ENCODE peak calls at places on chromosomes 12 and 14, in five cellular contexts. H is CD8-positive, alpha-beta T cell; O is HL-60; K is AG04450; U is IMR-90. S is an unnamed sample.

GRCh38 chr12:49201595-49202295 is 12.9 kb upstream of the TUBA1A start:
- DNase-seq in H (no peak), U (peak), O (peak), K (no peak), S (peak)

GRCh38 chr14:104821971-104822608 is 21.2 kb downstream of the ZBTB42 start:
- DNase-seq in K (no peak), O (no peak), U (no peak), H (no peak), S (no peak)

GRCh38 chr14:97177016-97177415 is 379.8 kb downstream of the VRK1 start:
- DNase-seq in K (no peak), O (peak), U (no peak), H (peak), S (no peak)

GRCh38 chr12:104906695-104907094 is 51.4 kb downstream of the SLC41A2 start:
- DNase-seq in O (no peak), H (no peak), U (no peak), K (no peak), S (no peak)

GRCh38 chr12:2958432-2959193 is 584 bp upstream of the TEAD4 start:
- DNase-seq in O (no peak), K (peak), U (peak), H (no peak), S (peak)

GRCh38 chr12:110849748-110850403 is 3.1 kb downstream of the CCDC63 start:
- DNase-seq in H (no peak), K (no peak), U (no peak), O (no peak), S (no peak)

GRCh38 chr12:54042970-54043744 is 10.3 kb downstream of the HOXC5 start:
- DNase-seq in H (no peak), K (no peak), O (no peak), U (no peak), S (no peak)

GRCh38 chr14:101909371-101910096 is 54.8 kb upstream of the DYNC1H1 start:
- DNase-seq in U (no peak), H (no peak), K (no peak), O (no peak), S (no peak)

GRCh38 chr14:99754141-99755067 is 38.8 kb upstream of the EML1 start:
- DNase-seq in U (no peak), K (no peak), O (no peak), H (no peak), S (no peak)

GRCh38 chr12:59040043-59040442 is 119.7 kb upstream of the LRIG3 start:
- DNase-seq in H (no peak), O (no peak), U (peak), K (no peak), S (peak)

GRCh38 chr12:125256537-125256936 is 191.3 kb downstream of the AACS start:
- DNase-seq in O (no peak), K (no peak), U (no peak), H (no peak), S (no peak)

GRCh38 chr14:22505751-22506710 is 83.0 kb downstream of the DAD1 start:
- DNase-seq in U (no peak), O (no peak), H (no peak), K (no peak), S (no peak)

GRCh38 chr14:21440857-21441256 is 15.1 kb downstream of the CHD8 start:
- DNase-seq in U (no peak), O (peak), K (no peak), H (no peak), S (no peak)

DNA sequence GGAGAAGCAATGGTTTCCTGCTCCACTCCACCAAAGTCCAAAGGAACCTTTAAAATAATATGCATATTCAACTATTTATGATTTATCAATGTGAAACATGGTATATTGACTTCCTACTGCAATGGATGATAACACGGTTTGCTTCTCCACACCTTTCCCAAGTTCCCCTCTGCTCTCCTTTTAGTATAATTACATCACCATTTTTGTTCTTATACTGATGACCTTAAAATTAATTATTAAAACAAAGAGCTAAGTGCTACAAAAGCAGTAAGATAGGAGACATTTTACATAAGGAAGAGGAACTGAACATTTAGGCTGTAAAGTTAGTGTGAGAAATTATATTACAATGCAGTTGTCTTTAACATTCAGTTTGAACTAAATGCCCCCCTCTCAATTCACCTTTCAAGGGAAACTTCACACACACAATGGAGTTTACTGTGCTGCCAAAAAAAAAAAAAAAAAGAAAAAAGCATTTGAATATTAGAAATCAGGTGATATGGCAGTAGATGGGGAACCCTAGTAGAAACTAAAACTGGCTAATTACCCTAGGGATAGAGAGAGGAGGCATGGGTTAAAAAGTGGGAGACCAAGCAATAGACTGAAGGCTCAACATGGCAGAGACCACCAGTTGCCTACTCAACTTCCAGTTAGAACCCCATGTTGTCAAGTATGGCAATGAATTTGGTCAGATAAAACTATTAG is 37.1 kb upstream of the STK38L start:
- DNase-seq in K (no peak), H (no peak), O (no peak), U (no peak), S (no peak)
- H3K4me3 ChIP-seq in K (no peak), H (no peak), O (no peak), U (no peak), S (no peak)

GRCh38 chr14:106792543-106792942 is 1266.2 kb downstream of the TMEM121 start:
- DNase-seq in O (no peak), K (no peak), U (no peak), H (no peak), S (no peak)

GRCh38 chr14:106789318-106789717 is 1262.9 kb downstream of the TMEM121 start:
- DNase-seq in O (no peak), U (no peak), K (no peak), H (no peak), S (no peak)

GRCh38 chr14:106786697-106787096 is 1260.3 kb downstream of the TMEM121 start:
- DNase-seq in H (no peak), K (no peak), U (no peak), O (no peak), S (no peak)

GRCh38 chr14:106788534-106788933 is 1262.2 kb downstream of the TMEM121 start:
- DNase-seq in K (no peak), H (no peak), U (no peak), O (no peak), S (no peak)

DNA sequence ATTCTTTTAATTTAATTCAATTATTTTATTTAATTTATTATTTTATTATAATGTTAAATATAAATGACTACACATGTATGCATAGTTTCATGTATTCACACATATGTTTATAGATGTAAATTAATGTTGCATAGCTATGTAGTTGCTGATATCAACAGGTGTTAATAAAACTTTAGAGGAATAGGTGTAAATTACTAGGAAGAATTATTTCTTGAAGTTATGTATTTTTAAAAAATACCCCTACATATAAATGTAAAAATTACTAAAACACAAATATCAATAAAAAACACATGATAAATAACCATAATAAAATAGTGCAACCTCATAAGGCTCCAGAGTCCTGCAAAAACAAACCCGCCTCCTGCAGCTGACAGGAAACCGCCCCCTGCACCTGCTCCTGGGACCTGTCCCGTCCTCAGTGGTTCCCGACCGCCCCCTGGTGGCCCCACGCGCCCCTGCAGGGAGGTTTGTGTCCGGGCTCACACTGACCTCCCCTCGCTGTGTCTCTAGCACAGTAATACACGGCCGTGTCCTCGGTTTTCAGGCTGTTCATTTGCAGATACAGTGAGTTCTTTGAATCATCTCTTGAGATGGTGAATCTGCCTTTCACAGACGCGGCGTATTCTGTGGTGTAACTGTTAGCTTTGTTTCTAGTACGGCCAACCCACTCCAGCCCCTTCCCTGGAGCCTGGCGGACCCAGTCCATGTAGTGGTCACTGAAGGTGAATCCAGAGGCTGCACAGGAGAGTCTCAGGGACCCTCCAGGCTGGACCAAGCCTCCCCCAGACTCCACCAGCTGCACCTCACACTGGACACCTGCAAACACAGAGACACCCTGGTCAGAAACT is 1264.0 kb downstream of the TMEM121 start:
- DNase-seq in K (no peak), O (peak), H (peak), U (no peak), S (peak)
- TF ChIP-seq CTCF in K (peak), O (peak), H (peak), U (no peak), S (peak)

GRCh38 chr12:79424109-79424721 is 266.5 kb downstream of the PAWR start:
- DNase-seq in O (no peak), U (peak), K (peak), H (no peak), S (peak)

GRCh38 chr12:79421236-79421740 is 269.5 kb downstream of the PAWR start:
- DNase-seq in K (no peak), O (no peak), U (no peak), H (no peak), S (no peak)

GRCh38 chr12:79426121-79426520 is 264.6 kb downstream of the PAWR start:
- DNase-seq in K (no peak), U (no peak), H (no peak), O (no peak), S (peak)

GRCh38 chr12:79422060-79422812 is 268.5 kb downstream of the PAWR start:
- DNase-seq in K (no peak), H (no peak), U (no peak), O (no peak), S (peak)

GRCh38 chr12:79423560-79423959 is 267.2 kb downstream of the PAWR start:
- DNase-seq in U (no peak), K (no peak), H (no peak), O (no peak), S (no peak)
- H3K4me3 ChIP-seq in U (no peak), K (no peak), H (no peak), O (no peak), S (no peak)

GRCh38 chr12:116539361-116539771 is 19.8 kb upstream of the MAP1LC3B2 start:
- DNase-seq in K (no peak), O (no peak), H (no peak), U (peak), S (no peak)
- TF ChIP-seq CTCF in K (no peak), O (no peak), H (no peak), U (no peak), S (no peak)

GRCh38 chr12:133057446-133057845 is 20.1 kb downstream of the ZNF84 start:
- DNase-seq in U (peak), K (no peak), O (no peak), H (no peak), S (peak)

GRCh38 chr12:133061954-133062353 is 18.8 kb upstream of the ZNF140 start:
- DNase-seq in U (no peak), O (no peak), H (no peak), K (no peak), S (no peak)

GRCh38 chr12:133063556-133063955 is 17.2 kb upstream of the ZNF140 start:
- DNase-seq in H (no peak), K (no peak), O (no peak), U (no peak), S (no peak)

GRCh38 chr12:133058203-133059125 is 21.2 kb downstream of the ZNF84 start:
- DNase-seq in U (peak), H (no peak), O (no peak), K (no peak), S (peak)
- H3K4me3 ChIP-seq in U (no peak), H (peak), O (no peak), K (no peak), S (no peak)

GRCh38 chr12:55970775-55971174 is 3.1 kb upstream of the RAB5B start:
- DNase-seq in K (no peak), H (no peak), U (peak), O (no peak), S (peak)

GRCh38 chr12:55972045-55972843 is 1.6 kb upstream of the RAB5B start:
- DNase-seq in O (no peak), H (no peak), U (peak), K (no peak), S (peak)

GRCh38 chr12:55972906-55973597 is 826 bp upstream of the RAB5B start:
- DNase-seq in O (peak), H (no peak), K (no peak), U (peak), S (peak)

GRCh38 chr12:55974308-55974724 is 438 bp downstream of the RAB5B start:
- DNase-seq in O (peak), K (no peak), U (peak), H (peak), S (peak)

DNA sequence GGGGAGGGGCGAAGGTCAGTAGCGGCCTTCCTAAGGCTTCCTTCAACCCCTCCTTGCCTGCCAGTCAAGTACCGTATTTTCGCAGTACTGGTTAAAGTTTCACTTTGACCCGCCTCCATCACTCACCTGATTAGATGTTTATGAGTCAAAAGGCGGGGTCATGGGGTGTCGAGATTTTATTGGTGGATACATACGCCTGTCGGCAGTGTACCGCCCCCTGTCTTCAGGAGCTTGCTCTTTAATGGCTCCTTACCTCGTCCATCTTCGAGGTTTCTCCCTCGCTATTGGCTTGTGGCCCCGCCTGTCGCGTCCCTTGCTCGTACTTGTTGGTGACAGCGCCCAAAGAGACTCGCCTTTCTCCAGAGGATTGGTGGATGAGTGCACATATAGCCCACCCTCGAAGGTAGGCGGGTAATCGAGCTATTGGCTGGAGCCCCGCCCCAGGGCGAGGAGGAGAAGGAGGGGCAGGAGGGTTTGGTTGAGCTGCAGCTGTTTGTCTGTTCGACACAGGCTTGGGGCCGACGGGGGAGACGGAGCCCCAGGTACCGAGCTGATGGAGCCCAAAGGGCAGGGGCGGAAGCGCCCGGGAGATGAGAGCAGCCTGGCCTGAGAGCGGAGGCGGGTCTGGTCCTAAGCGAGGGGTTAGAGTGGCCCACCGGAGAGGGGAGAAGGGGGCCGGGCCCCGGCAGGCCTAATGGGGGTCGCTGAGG is at the start of gene RAB5B:
- DNase-seq in K (peak), U (peak), O (peak), H (peak), S (peak)
- TF ChIP-seq CTCF in K (peak), U (no peak), O (no peak), H (no peak), S (peak)

GRCh38 chr12:88726806-88727722 is 146.8 kb upstream of the KITLG start:
- DNase-seq in O (no peak), H (no peak), K (peak), U (peak), S (no peak)
- H3K4me3 ChIP-seq in O (no peak), H (no peak), K (no peak), U (peak), S (no peak)

DNA sequence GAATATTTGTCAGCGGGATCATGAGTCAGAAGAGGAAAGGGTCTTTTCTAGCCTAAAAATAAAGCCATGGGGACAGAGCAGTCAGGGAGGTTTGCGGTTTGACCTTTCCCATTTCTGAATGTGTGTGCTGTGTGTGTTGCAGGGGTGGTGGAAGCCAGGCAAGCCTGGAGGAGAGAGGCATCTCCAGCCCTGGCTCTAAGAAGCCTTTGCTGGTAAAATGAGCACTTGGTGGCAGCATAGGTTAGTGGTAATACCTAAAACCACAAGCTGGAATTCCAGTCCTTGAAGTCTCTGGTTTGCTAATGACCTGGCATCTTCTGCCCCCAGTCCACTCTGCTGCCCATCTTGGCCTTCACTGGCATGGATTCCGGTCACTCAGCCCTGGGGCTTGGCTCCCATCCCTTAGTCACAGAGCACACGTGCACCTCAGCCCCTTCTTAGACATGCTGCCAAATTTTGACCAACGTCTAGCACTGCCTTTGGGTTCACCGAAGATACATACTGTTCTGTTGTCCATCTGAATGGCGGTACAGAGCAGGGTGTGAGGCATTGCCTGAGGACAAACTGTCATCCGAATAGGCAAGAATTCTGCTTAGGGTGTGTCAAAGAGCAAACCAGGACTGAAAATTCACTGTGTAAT is 52.7 kb downstream of the KCNA5 start:
- DNase-seq in O (no peak), K (peak), H (no peak), U (peak), S (peak)
- TF ChIP-seq CTCF in O (no peak), K (peak), H (no peak), U (peak), S (no peak)